ENCODE peak calls at places on chromosomes 13 and 19, in four cellular contexts. I, J, O and R are unnamed samples.

GRCh38 chr13:112693831-112694497 is 4.1 kb downstream of the ATP11A start:
- DNase-seq in I (no peak), J (no peak), O (peak), R (no peak)

GRCh38 chr19:48635966-48636858 is 967 bp downstream of the DBP start:
- DNase-seq in O (no peak), J (no peak), I (peak), R (no peak)

GRCh38 chr13:107518292-107518691 is 697.0 kb downstream of the LIG4 start:
- DNase-seq in O (peak), I (no peak), J (no peak), R (no peak)

GRCh38 chr19:7699422-7700127 is 2.4 kb downstream of the FCER2 start:
- DNase-seq in J (peak), I (no peak), O (no peak), R (no peak)

GRCh38 chr19:55156202-55157063 is 1.1 kb downstream of the TNNI3 start:
- DNase-seq in O (no peak), I (peak), J (peak), R (peak)

GRCh38 chr19:56838930-56839664 is 1.4 kb downstream of the PEG3 start:
- DNase-seq in I (no peak), O (peak), J (no peak), R (no peak)

GRCh38 chr13:112940236-112940635 is 28.8 kb upstream of the MCF2L start:
- DNase-seq in I (no peak), O (no peak), J (no peak), R (no peak)

GRCh38 chr19:39705578-39706188 is 1.4 kb downstream of the LGALS14 start:
- DNase-seq in O (no peak), J (no peak), I (no peak), R (no peak)

GRCh38 chr13:96781141-96781540 is 213.1 kb downstream of the OXGR1 start:
- DNase-seq in O (no peak), I (no peak), J (no peak), R (no peak)

GRCh38 chr19:29528350-29528945 is 2.7 kb downstream of the VSTM2B start:
- DNase-seq in J (peak), I (peak), O (peak), R (peak)

GRCh38 chr13:23984541-23984940 is 87.2 kb upstream of the C1QTNF9B start:
- DNase-seq in I (no peak), O (no peak), J (no peak), R (no peak)

GRCh38 chr13:36475468-36475867 is 43.2 kb downstream of the CCNA1 start:
- DNase-seq in J (peak), O (no peak), I (no peak), R (no peak)

GRCh38 chr13:78958019-78958418 is 299.1 kb upstream of the OBI1 start:
- DNase-seq in O (no peak), J (no peak), I (no peak), R (no peak)

GRCh38 chr13:88704600-88705275 is 1033.6 kb downstream of the SLITRK5 start:
- DNase-seq in I (no peak), O (no peak), J (peak), R (no peak)

GRCh38 chr19:19849056-19849455 is 16.6 kb upstream of the ZNF253 start:
- DNase-seq in I (no peak), J (no peak), O (no peak), R (no peak)

GRCh38 chr19:17889609-17890214 is 18.0 kb downstream of the SLC5A5 start:
- DNase-seq in I (peak), O (peak), J (peak), R (no peak)

GRCh38 chr13:74066937-74067336 is 67.3 kb downstream of the KLF12 start:
- DNase-seq in I (no peak), J (no peak), O (peak), R (no peak)

GRCh38 chr19:47257411-47258169 is 1.3 kb downstream of the CCDC9 start:
- DNase-seq in I (no peak), O (no peak), J (no peak), R (no peak)

GRCh38 chr13:33611016-33611805 is 206.7 kb upstream of the RFC3 start:
- DNase-seq in O (peak), J (no peak), I (no peak), R (no peak)

GRCh38 chr13:95039415-95039814 is 261.8 kb downstream of the ABCC4 start:
- DNase-seq in O (no peak), J (no peak), I (no peak), R (no peak)

GRCh38 chr19:38658462-38659306 is 11.2 kb downstream of the ACTN4 start:
- DNase-seq in I (no peak), J (no peak), O (peak), R (peak)

GRCh38 chr19:32686847-32687450 is 4.7 kb upstream of the NUDT19 start:
- DNase-seq in O (no peak), I (no peak), J (no peak), R (no peak)

GRCh38 chr19:49793561-49793840 is 19.6 kb downstream of the FUZ start:
- DNase-seq in I (no peak), O (no peak), J (no peak), R (no peak)

GRCh38 chr19:2064788-2065524 is 13.9 kb upstream of the MKNK2 start:
- DNase-seq in I (no peak), O (no peak), J (no peak), R (no peak)

GRCh38 chr13:113411216-113412023 is 41.9 kb downstream of the ADPRHL1 start:
- DNase-seq in O (no peak), J (no peak), I (no peak), R (peak)

GRCh38 chr19:46489445-46490272 is 6.0 kb downstream of the PNMA8B start:
- DNase-seq in O (peak), J (peak), I (peak), R (no peak)

GRCh38 chr19:48558018-48558684 is 6.2 kb downstream of the SULT2B1 start:
- DNase-seq in I (no peak), J (peak), O (no peak), R (peak)

GRCh38 chr19:18046066-18046718 is 38.2 kb downstream of the ARRDC2 start:
- DNase-seq in I (no peak), J (peak), O (no peak), R (peak)

GRCh38 chr19:18948075-18948975 is 7.3 kb upstream of the HOMER3 start:
- DNase-seq in O (no peak), J (no peak), I (no peak), R (no peak)

GRCh38 chr13:77325371-77325941 is 1.4 kb downstream of the MYCBP2 start:
- DNase-seq in I (no peak), J (no peak), O (peak), R (no peak)

GRCh38 chr19:3691372-3691716 is 8.9 kb downstream of the PIP5K1C start:
- DNase-seq in O (no peak), I (no peak), J (no peak), R (no peak)

GRCh38 chr13:64529874-64530485 is 2700.2 kb downstream of the PCDH9 start:
- DNase-seq in I (peak), J (peak), O (no peak), R (peak)

GRCh38 chr13:77506874-77507273 is 28.6 kb upstream of the SCEL start:
- DNase-seq in J (no peak), I (no peak), O (peak), R (no peak)

GRCh38 chr19:40689339-40690049 is 957 bp downstream of the NUMBL start:
- DNase-seq in J (peak), I (peak), O (peak), R (no peak)

GRCh38 chr19:16714702-16715294 is 4.8 kb upstream of the NWD1 start:
- DNase-seq in I (peak), J (peak), O (peak), R (peak)

GRCh38 chr19:4523306-4524110 is 5.2 kb upstream of the PLIN4 start:
- DNase-seq in J (peak), O (peak), I (peak), R (peak)

GRCh38 chr19:18419699-18420460 is 682 bp downstream of the SSBP4 start:
- DNase-seq in I (no peak), O (no peak), J (peak), R (no peak)

GRCh38 chr19:10929402-10929794 is 787 bp downstream of the TIMM29 start:
- DNase-seq in I (no peak), J (peak), O (no peak), R (no peak)
- TF ChIP-seq JUN in I (no peak), J (no peak), O (no peak), R (no peak)

GRCh38 chr13:98285852-98286594 is 109.0 kb upstream of the RNF113B start:
- DNase-seq in I (no peak), O (no peak), J (no peak), R (no peak)
- H3K4me2 ChIP-seq in I (no peak), O (no peak), J (no peak), R (no peak)

GRCh38 chr13:20799726-20800416 is 26.1 kb upstream of the EEF1AKMT1 start:
- DNase-seq in O (peak), I (no peak), J (no peak), R (no peak)
- TF ChIP-seq JUN in O (no peak), I (no peak), J (no peak), R (no peak)

GRCh38 chr13:20125129-20125782 is 35.6 kb downstream of the GJA3 start:
- DNase-seq in J (no peak), I (no peak), O (peak), R (no peak)
- H3K4me2 ChIP-seq in J (no peak), I (no peak), O (no peak), R (peak)

DNA sequence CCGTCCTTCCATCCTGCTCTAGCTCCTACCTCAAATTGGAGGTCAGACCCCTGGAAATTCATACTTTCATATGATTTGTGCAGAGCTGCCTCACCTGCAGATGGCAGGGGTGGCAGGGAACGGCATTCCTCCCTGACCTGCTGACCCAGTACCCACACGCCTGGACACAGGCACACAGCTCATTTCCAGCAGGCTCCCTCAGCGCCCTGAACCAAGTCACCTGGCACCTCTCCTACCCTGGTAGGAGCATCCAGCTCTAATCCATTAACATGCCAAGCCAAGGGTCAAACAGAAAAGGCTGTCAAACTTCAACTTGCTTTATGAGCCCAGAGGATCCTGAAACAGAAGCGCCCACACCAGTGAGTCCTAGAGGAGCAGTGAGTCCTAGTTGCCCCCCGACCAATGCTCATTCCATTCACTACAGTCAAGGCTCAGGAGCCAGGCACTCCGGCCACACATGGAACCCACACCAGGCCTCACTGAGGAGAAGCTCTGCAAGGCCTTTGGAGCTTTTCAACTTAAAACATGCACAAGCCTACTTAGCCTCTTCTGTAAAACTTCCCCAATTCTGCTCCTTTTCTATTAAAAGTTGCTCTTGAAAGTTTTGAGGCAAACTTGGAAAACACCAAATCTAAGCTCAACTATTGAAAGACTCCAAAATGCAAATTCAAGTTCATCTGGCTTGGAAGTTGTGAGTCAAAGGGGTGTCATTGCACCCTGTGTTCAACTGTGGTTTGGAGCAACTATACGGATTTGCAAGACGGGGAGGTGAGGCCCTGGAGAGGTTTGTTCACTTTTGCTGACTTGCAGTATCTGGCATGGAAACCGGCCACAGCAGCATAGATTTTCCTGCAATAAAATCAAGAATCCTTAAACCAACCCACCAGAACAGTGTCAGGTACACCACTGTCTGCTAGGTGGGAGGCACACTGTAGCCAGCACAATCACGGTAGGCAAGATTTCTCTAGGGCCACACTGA is 96.7 kb downstream of the CRYL1 start:
- DNase-seq in J (no peak), O (no peak), I (no peak), R (no peak)
- TF ChIP-seq JUN in J (no peak), O (no peak), I (no peak), R (no peak)

GRCh38 chr19:31383553-31383952 is 34.3 kb upstream of the TSHZ3 start:
- DNase-seq in O (no peak), J (no peak), I (no peak), R (no peak)

GRCh38 chr19:31378404-31378803 is 29.2 kb upstream of the TSHZ3 start:
- DNase-seq in O (no peak), J (peak), I (no peak), R (peak)

GRCh38 chr19:31380854-31381253 is 31.6 kb upstream of the TSHZ3 start:
- DNase-seq in I (no peak), J (no peak), O (no peak), R (no peak)

GRCh38 chr19:31372245-31372781 is 23.1 kb upstream of the TSHZ3 start:
- DNase-seq in I (no peak), J (no peak), O (no peak), R (no peak)

DNA sequence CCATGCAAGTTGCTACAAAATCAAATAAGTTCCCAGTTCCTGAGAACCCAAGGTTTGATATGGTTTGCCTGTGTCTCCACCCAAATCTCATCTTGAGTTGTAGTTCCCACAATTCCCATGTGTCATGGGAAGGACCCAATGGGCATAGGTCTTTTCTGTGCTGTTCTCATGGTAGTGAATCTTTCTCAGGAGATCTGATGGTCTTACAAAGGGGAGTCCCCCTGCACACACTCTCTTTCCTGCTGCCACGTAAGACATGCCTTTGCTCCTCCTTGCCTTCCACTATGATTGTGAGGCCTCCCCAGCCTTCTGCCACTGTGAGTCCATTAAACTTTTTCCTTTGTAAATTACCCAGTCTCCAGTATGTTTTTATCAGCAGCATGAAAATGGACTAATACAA is 28.5 kb upstream of the TSHZ3 start:
- DNase-seq in O (no peak), I (no peak), J (no peak), R (no peak)
- H3K4me2 ChIP-seq in O (no peak), I (no peak), J (no peak), R (no peak)

GRCh38 chr19:15464394-15465385 is at the start of gene RASAL3:
- DNase-seq in I (no peak), O (no peak), J (no peak), R (no peak)
- TF ChIP-seq JUN in I (no peak), O (no peak), J (no peak), R (no peak)

GRCh38 chr13:49125964-49126363 is 94.2 kb upstream of the MLNR start:
- DNase-seq in J (no peak), O (no peak), I (no peak), R (no peak)

DNA sequence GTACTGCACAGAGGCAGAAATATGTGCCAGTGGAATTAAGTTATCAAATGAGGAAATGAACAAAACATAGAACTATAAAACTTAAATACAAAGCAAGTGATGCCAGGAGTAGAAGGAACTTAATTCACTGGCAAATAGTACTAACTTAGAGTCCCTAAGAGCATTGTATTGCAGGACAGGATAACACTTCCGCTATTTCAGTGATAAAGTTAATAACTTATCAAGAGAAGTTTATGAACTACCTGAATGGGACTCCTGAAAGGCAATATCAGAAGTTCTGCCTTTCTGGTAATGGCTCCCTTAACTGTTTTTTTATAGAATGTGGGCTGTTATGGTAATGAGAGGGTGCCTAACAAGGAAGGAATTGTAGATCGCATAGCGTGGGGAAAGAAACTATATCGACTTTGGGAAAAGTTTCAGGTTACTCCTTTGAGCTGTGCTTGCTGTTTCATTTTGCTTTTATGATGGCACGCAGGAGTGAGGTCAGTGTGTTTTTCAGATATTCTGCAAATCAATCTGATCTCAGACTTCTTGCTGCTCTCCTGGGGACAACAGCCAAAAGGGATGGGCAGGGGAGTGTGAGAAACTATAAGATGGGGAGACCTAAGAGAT is 95.3 kb upstream of the MLNR start:
- DNase-seq in O (no peak), I (no peak), J (no peak), R (no peak)
- H3K4me2 ChIP-seq in O (no peak), I (no peak), J (no peak), R (no peak)